ENCODE peak calls at places on chromosomes 11 and 22, in eight cellular contexts. S is GM04503; R is adipocyte; Y is stimulated activated CD4-positive, alpha-beta T cell treated with anti-CD3 and anti-CD28 coated beads, TNF-alpha, amount 100 ng/mL, for 48 hours; K is K562; O is iris pigment epithelial cell; C is GM13977; F is NCI-H345. N is an unnamed sample.

GRCh38 chr11:111207213-111207612 is 38.3 kb upstream of the POU2AF2 start:
- DNase-seq in S (no peak), R (no peak), O (no peak), F (no peak), C (no peak), K (no peak), Y (no peak), N (no peak)

GRCh38 chr22:37640591-37641250 is 1.3 kb downstream of the SH3BP1 start:
- DNase-seq in R (no peak), S (no peak), O (no peak), K (no peak), C (no peak), Y (no peak), F (no peak), N (no peak)

GRCh38 chr22:48169227-48169626 is 1406.8 kb downstream of the TBC1D22A start:
- DNase-seq in R (no peak), F (no peak), O (no peak), S (no peak), C (no peak), Y (no peak), K (no peak), N (no peak)

GRCh38 chr11:76265771-76266241 is 59.5 kb upstream of the WNT11 start:
- DNase-seq in K (no peak), R (peak), Y (no peak), O (no peak), F (no peak), S (no peak), C (no peak), N (no peak)

GRCh38 chr11:112620621-112621394 is 340.4 kb upstream of the NCAM1 start:
- DNase-seq in S (no peak), O (peak), F (no peak), C (no peak), R (no peak), K (no peak), Y (no peak), N (no peak)

GRCh38 chr22:44360686-44361381 is 48.1 kb upstream of the SHISAL1 start:
- DNase-seq in K (no peak), F (no peak), O (no peak), C (no peak), R (peak), S (peak), Y (no peak), N (no peak)

GRCh38 chr22:46829140-46829891 is 66.9 kb downstream of the TBC1D22A start:
- DNase-seq in Y (no peak), C (no peak), R (peak), O (peak), S (peak), F (no peak), K (no peak), N (no peak)

GRCh38 chr11:131511794-131512193 is 141.4 kb downstream of the NTM start:
- DNase-seq in K (peak), Y (no peak), F (no peak), O (no peak), R (peak), S (no peak), C (peak), N (peak)

GRCh38 chr11:81237139-81237538 is 1496.5 kb downstream of the FAM181B start:
- DNase-seq in C (peak), Y (no peak), S (peak), O (peak), F (peak), R (peak), K (peak), N (peak)

GRCh38 chr11:15157738-15158137 is 43.0 kb downstream of the INSC start:
- DNase-seq in F (no peak), Y (no peak), R (no peak), C (no peak), K (no peak), O (no peak), S (no peak), N (no peak)

GRCh38 chr11:115134886-115135285 is 369.3 kb downstream of the CADM1 start:
- DNase-seq in R (no peak), F (no peak), K (no peak), S (no peak), Y (no peak), O (no peak), C (no peak), N (no peak)

GRCh38 chr11:129067454-129067853 is 124.7 kb downstream of the ARHGAP32 start:
- DNase-seq in O (peak), F (no peak), Y (no peak), C (no peak), R (no peak), S (no peak), K (no peak), N (no peak)

GRCh38 chr11:69534166-69534530 is 52.7 kb downstream of the LINC01488 start:
- DNase-seq in R (no peak), K (peak), S (no peak), O (no peak), C (no peak), Y (no peak), F (no peak), N (no peak)

GRCh38 chr11:27754035-27755017 is 54.1 kb upstream of the BDNF start:
- DNase-seq in C (no peak), O (peak), S (no peak), F (no peak), Y (no peak), K (peak), R (peak), N (no peak)

GRCh38 chr22:33831651-33832050 is 88.6 kb downstream of the LARGE1 start:
- DNase-seq in C (no peak), S (no peak), K (no peak), Y (no peak), R (no peak), F (no peak), O (no peak), N (no peak)

GRCh38 chr11:26331911-26332571 is at the start of gene ANO3:
- DNase-seq in K (peak), Y (no peak), S (peak), O (peak), F (peak), C (peak), R (peak), N (peak)

GRCh38 chr22:50016988-50017700 is 4.6 kb upstream of the IL17REL start:
- DNase-seq in O (no peak), C (peak), Y (peak), F (no peak), K (no peak), R (no peak), S (no peak), N (no peak)

GRCh38 chr22:20228055-20228938 is 39.8 kb downstream of the RTN4R start:
- DNase-seq in Y (no peak), K (no peak), S (no peak), F (no peak), C (peak), R (no peak), O (no peak), N (no peak)

GRCh38 chr11:12675951-12676711 is 1.9 kb downstream of the TEAD1 start:
- DNase-seq in C (peak), R (peak), S (no peak), F (no peak), K (no peak), Y (no peak), O (peak), N (no peak)

GRCh38 chr11:2507212-2507901 is 62.5 kb downstream of the KCNQ1 start:
- DNase-seq in Y (no peak), O (no peak), K (no peak), S (no peak), R (no peak), F (no peak), C (peak), N (no peak)

GRCh38 chr11:11396290-11397042 is 43.4 kb upstream of the CSNK2A3 start:
- DNase-seq in K (no peak), S (peak), O (peak), C (no peak), R (peak), F (no peak), Y (no peak), N (no peak)

GRCh38 chr11:134503104-134503503 is 91.1 kb upstream of the B3GAT1 start:
- DNase-seq in S (no peak), O (no peak), Y (no peak), C (no peak), F (no peak), K (no peak), R (no peak), N (no peak)

GRCh38 chr11:72972541-72973128 is 158.4 kb downstream of the ATG16L2 start:
- DNase-seq in Y (no peak), S (no peak), O (peak), K (no peak), F (no peak), R (peak), C (no peak), N (no peak)

GRCh38 chr11:6618117-6619020 is 853 bp downstream of the TPP1 start:
- DNase-seq in O (peak), C (no peak), S (no peak), R (peak), K (peak), F (no peak), Y (no peak), N (no peak)

GRCh38 chr11:36352919-36353318 is 56.8 kb downstream of the PRR5L start:
- DNase-seq in O (no peak), C (no peak), Y (peak), S (no peak), K (no peak), R (no peak), F (no peak), N (no peak)

GRCh38 chr11:14899087-14899363 is 7.0 kb upstream of the CYP2R1 start:
- DNase-seq in F (no peak), O (no peak), R (no peak), K (no peak), S (no peak), C (no peak), Y (no peak), N (no peak)

N was measured in NCI-H1092.